ENCODE peak calls at places on chromosomes 16 and 17, in five cellular contexts. E is GM12878, G is sigmoid colon, V is K562, Z is transverse colon. U is an unnamed sample.

GRCh38 chr17:45143767-45144198 is 4.5 kb upstream of the HEXIM1 start:
- DNase-seq in E (no peak), G (peak; percentile 98), V (peak; percentile 53), Z (peak; percentile 78), U (peak; percentile 89)

GRCh38 chr16:50309156-50309526 is 42.8 kb downstream of the ADCY7 start:
- DNase-seq in E (no peak), G (no peak), V (no peak), Z (no peak), U (no peak)

GRCh38 chr16:1145383-1146100 is 7.4 kb upstream of the CACNA1H start:
- DNase-seq in E (no peak), G (no peak), V (no peak), Z (no peak), U (no peak)

GRCh38 chr17:33241390-33241789 is 51.7 kb downstream of the ASIC2 start:
- DNase-seq in E (no peak), G (no peak), V (no peak), Z (no peak), U (no peak)

GRCh38 chr16:70805380-70805779 is 4.4 kb upstream of the VAC14 start:
- DNase-seq in E (no peak), G (no peak), V (no peak), Z (no peak), U (no peak)

GRCh38 chr16:85662036-85662812 is 26.5 kb downstream of the GINS2 start:
- DNase-seq in E (no peak), G (peak; percentile 61), V (no peak), Z (no peak), U (peak; percentile 70)

GRCh38 chr17:9991351-9991750 is 86.3 kb upstream of the RCVRN start:
- DNase-seq in E (no peak), G (no peak), V (no peak), Z (no peak), U (no peak)

GRCh38 chr16:10738231-10739077 is 5.2 kb upstream of the NUBP1 start:
- DNase-seq in E (peak; percentile 82), G (peak; percentile 86), V (peak; percentile 58), Z (peak; percentile 34), U (no peak)

GRCh38 chr17:17682293-17682736 is 1.1 kb downstream of the RAI1 start:
- DNase-seq in E (no peak), G (peak; percentile 84), V (peak; percentile 55), Z (peak; percentile 67), U (peak; percentile 93)

GRCh38 chr17:59842901-59843652 is 49.7 kb downstream of the TUBD1 start:
- DNase-seq in E (peak; percentile 80), G (peak; percentile 65), V (peak; percentile 33), Z (peak; percentile 76), U (peak; percentile 43)

GRCh38 chr17:61647044-61647443 is 56.0 kb upstream of the NACA2 start:
- DNase-seq in E (no peak), G (no peak), V (no peak), Z (no peak), U (no peak)

GRCh38 chr16:68332411-68333121 is 21.7 kb downstream of the PRMT7 start:
- DNase-seq in E (no peak), G (no peak), V (no peak), Z (peak; percentile 37), U (no peak)

GRCh38 chr17:50111687-50112655 is 16.8 kb downstream of the PDK2 start:
- DNase-seq in E (no peak), G (no peak), V (no peak), Z (no peak), U (peak; percentile 64)

GRCh38 chr16:4548124-4548523 is 8.0 kb upstream of the C16orf96 start:
- DNase-seq in E (no peak), G (no peak), V (no peak), Z (no peak), U (no peak)

GRCh38 chr17:77470800-77471733 is 330.3 kb downstream of the SEC14L1 start:
- DNase-seq in E (no peak), G (no peak), V (peak; percentile 77), Z (no peak), U (no peak)

GRCh38 chr17:3848229-3848628 is 2.2 kb upstream of the NCBP3 start:
- DNase-seq in E (no peak), G (no peak), V (no peak), Z (no peak), U (no peak)

GRCh38 chr17:57350266-57350665 is 93.9 kb downstream of the MSI2 start:
- DNase-seq in E (no peak), G (no peak), V (no peak), Z (no peak), U (no peak)

GRCh38 chr16:53827741-53828140 is 123.8 kb downstream of the FTO start:
- DNase-seq in E (no peak), G (no peak), V (no peak), Z (no peak), U (no peak)

GRCh38 chr16:66357523-66357928 is 9.0 kb upstream of the CDH5 start:
- DNase-seq in E (no peak), G (peak; percentile 75), V (peak; percentile 60), Z (peak; percentile 41), U (no peak)

GRCh38 chr16:8026450-8026849 is 563.9 kb downstream of the TMEM114 start:
- DNase-seq in E (no peak), G (no peak), V (peak; percentile 21), Z (no peak), U (no peak)

GRCh38 chr16:8023326-8023725 is 567.0 kb downstream of the TMEM114 start:
- DNase-seq in E (no peak), G (no peak), V (no peak), Z (no peak), U (no peak)
- TF ChIP-seq EP300 in E (no peak), G (no peak), V (no peak), Z (no peak), U (no peak)

GRCh38 chr17:82351713-82352488 is 7.1 kb upstream of the TEX19 start:
- DNase-seq in E (no peak), G (peak; percentile 92), V (peak; percentile 76), Z (peak; percentile 86), U (peak; percentile 86)
- TF ChIP-seq POLR2AphosphoS5 in E (no peak), G (no peak), V (no peak), Z (no peak), U (no peak)

DNA sequence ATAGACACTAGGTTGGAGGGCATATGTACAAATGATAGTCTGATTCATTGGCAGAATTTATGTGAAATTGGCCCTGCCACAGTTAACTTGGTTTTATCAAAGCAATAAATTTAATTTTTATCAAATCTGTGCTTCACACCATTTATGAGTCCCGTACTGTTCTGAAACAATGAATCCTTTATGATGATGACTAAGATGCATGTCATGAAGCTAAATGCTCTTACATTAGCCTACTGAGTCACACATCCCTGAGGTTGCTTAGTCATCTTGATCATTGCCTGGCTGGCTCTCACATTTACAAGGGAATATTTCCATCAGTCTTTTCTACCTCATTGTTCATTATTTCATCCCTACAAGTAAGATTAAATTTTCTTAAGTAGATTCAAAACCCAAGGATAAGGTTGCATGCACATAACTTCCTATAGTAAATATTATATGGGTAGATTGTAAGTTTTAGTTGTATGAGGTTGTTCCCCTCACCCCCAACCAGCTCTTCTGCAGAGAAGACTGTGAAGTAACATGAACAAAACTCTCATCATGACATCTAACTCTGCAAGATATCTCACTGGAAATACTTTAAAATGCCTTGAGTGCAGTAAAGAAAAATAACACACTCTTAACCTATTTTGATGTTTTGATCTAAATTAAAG is 170.7 kb downstream of the CYB561 start:
- DNase-seq in E (no peak), G (no peak), V (peak; percentile 28), Z (no peak), U (no peak)
- TF ChIP-seq EP300 in E (no peak), G (no peak), V (no peak), Z (no peak), U (no peak)

GRCh38 chr17:55414983-55415382 is 6.7 kb downstream of the MMD start:
- DNase-seq in E (no peak), G (no peak), V (no peak), Z (no peak), U (no peak)

GRCh38 chr17:55413825-55414489 is 7.7 kb downstream of the MMD start:
- DNase-seq in E (no peak), G (no peak), V (no peak), Z (no peak), U (no peak)

GRCh38 chr17:55416470-55417052 is 5.1 kb downstream of the MMD start:
- DNase-seq in E (no peak), G (no peak), V (no peak), Z (no peak), U (no peak)

GRCh38 chr17:55417411-55418268 is 4.0 kb downstream of the MMD start:
- DNase-seq in E (no peak), G (no peak), V (no peak), Z (no peak), U (no peak)

DNA sequence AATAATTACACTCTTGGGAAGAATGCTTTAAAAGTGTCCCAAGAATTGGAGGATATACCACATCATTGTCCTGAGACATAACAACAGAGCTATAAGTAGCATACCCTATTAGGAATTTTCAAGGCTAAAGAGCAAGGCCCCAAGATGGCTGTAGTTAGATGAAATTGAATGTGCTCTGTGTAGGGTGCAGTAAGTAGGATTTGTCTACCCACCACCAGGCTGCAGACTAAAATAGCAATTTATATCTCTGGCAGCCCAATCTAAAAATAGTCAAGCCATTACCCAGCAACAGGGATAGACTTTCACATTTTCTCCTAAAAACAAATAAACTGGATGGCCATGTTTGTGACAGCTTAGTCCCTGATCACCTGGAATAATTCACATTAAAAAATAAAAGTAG is 5.6 kb downstream of the MMD start:
- DNase-seq in E (no peak), G (no peak), V (no peak), Z (no peak), U (no peak)
- TF ChIP-seq POLR2AphosphoS5 in E (no peak), G (no peak), V (no peak), Z (no peak), U (no peak)

GRCh38 chr17:31570231-31570630 is 178.8 kb downstream of the RAB11FIP4 start:
- DNase-seq in E (no peak), G (no peak), V (no peak), Z (no peak), U (no peak)

GRCh38 chr17:31573861-31574260 is 182.4 kb downstream of the RAB11FIP4 start:
- DNase-seq in E (no peak), G (no peak), V (no peak), Z (no peak), U (no peak)

GRCh38 chr17:31573047-31573446 is 181.6 kb downstream of the RAB11FIP4 start:
- DNase-seq in E (no peak), G (no peak), V (no peak), Z (no peak), U (no peak)

GRCh38 chr17:31572341-31572740 is 180.9 kb downstream of the RAB11FIP4 start:
- DNase-seq in E (no peak), G (no peak), V (no peak), Z (no peak), U (no peak)

DNA sequence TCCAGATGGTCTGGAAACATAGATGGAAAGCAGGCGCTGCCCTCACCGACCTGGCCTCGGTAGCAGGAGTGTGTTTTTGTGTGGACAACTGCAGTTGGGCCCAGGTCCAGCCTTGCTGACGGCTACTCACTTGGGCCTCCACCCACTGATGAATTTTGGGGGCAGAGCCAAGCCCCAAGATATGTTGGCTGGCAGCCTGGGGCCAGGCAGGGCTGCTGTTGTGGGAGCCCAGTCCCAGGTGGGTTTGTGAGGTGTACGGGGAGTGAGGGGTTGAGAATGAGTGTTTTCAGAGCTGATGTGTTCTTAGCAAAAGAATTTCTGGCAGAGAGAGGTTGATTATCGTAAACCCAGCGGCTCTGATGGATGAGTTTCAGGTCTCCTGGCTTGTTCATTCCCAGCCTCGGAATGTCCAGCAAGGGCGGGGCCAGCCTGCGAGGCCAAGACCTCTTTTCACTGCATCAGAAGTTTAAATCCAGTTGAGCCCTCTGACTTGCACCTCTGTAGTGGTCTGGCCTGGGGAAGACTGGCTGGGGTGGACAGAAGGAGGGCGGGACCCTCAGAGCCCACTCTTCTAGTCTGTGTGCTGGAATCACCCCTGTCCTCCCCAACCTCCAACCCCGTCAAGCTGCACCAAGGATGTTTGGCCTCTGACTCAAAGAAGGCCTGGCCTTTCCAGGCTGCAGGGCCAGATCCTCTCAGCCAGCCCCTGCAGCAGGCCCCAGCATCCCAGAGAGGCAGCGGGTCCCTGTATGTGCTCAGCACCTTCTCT is 179.8 kb downstream of the RAB11FIP4 start:
- DNase-seq in E (no peak), G (peak; percentile 96), V (no peak), Z (peak; percentile 51), U (peak; percentile 29)
- TF ChIP-seq EP300 in E (no peak), G (peak; percentile 14), V (no peak), Z (no peak), U (no peak)

U was measured in upper lobe of left lung.